ENCODE peak calls at places on chromosomes 6 and 20, in nine cellular contexts. U is A549, A is fibroblast of mammary gland, D is GM06990, F is neural crest cell, X is fibroblast of lung, I is BJ, G is neural progenitor cell, Q is K562. L is an unnamed sample.

GRCh38 chr6:139540276-139540675 is 165.8 kb upstream of the CITED2 start:
- DNase-seq in Q (no peak), A (peak), I (no peak), X (peak), U (no peak), G (no peak), F (no peak), D (no peak), L (no peak)

GRCh38 chr20:41249781-41250281 is 67.7 kb downstream of the ZHX3 start:
- DNase-seq in A (peak), U (peak), D (peak), Q (peak), G (peak), X (peak), I (no peak), F (peak), L (peak)

GRCh38 chr6:168018664-168019063 is 21.2 kb downstream of the KIF25 start:
- DNase-seq in X (no peak), D (no peak), G (no peak), A (no peak), U (no peak), Q (no peak), F (no peak), I (no peak), L (no peak)

GRCh38 chr6:98014791-98015201 is 731.8 kb upstream of the MMS22L start:
- DNase-seq in D (no peak), G (no peak), I (no peak), A (no peak), U (no peak), X (no peak), Q (no peak), F (no peak), L (no peak)

GRCh38 chr6:31862344-31863235 is at the start of gene NEU1:
- DNase-seq in G (peak), A (peak), F (peak), X (peak), Q (peak), D (peak), U (peak), I (peak), L (peak)

GRCh38 chr20:48202334-48202733 is 417.1 kb upstream of the SULF2 start:
- DNase-seq in Q (no peak), U (no peak), I (no peak), X (no peak), D (no peak), F (no peak), A (no peak), G (no peak), L (no peak)

GRCh38 chr6:80637312-80637711 is 530.8 kb downstream of the BCKDHB start:
- DNase-seq in D (no peak), F (no peak), Q (no peak), A (peak), U (no peak), X (peak), I (no peak), G (no peak), L (no peak)

GRCh38 chr6:43984442-43985321 is 142.6 kb downstream of the MRPL14 start:
- DNase-seq in U (no peak), G (no peak), D (no peak), Q (no peak), A (peak), X (no peak), I (no peak), F (no peak), L (no peak)

GRCh38 chr6:44001318-44001868 is 125.9 kb downstream of the MRPL14 start:
- DNase-seq in G (peak), F (no peak), X (no peak), D (peak), I (no peak), U (peak), Q (peak), A (no peak), L (peak)

GRCh38 chr6:35078226-35078850 is 62.8 kb downstream of the TCP11 start:
- DNase-seq in A (no peak), Q (no peak), F (no peak), I (no peak), U (no peak), G (no peak), D (no peak), X (no peak), L (no peak)

GRCh38 chr6:87473419-87473903 is 687 bp downstream of the SLC35A1 start:
- DNase-seq in F (no peak), Q (no peak), G (peak), I (no peak), X (peak), D (no peak), A (peak), U (peak), L (no peak)

GRCh38 chr6:163165155-163165910 is 249.2 kb upstream of the QKI start:
- DNase-seq in Q (no peak), D (no peak), F (no peak), G (no peak), X (no peak), I (no peak), A (no peak), U (no peak), L (no peak)

GRCh38 chr6:107122748-107123147 is 7.4 kb upstream of the BEND3 start:
- DNase-seq in F (no peak), A (no peak), X (no peak), Q (no peak), D (no peak), G (no peak), I (no peak), U (no peak), L (no peak)

GRCh38 chr6:161736796-161737292 is 463.0 kb upstream of the AGPAT4 start:
- DNase-seq in D (no peak), F (no peak), G (no peak), Q (no peak), A (no peak), X (no peak), I (no peak), U (no peak), L (no peak)

GRCh38 chr6:89616531-89616930 is 22.0 kb downstream of the LYRM2 start:
- DNase-seq in F (no peak), I (no peak), Q (no peak), G (no peak), U (no peak), X (no peak), A (no peak), D (no peak), L (no peak)

GRCh38 chr20:330233-331149 is 5.1 kb downstream of the SOX12 start:
- DNase-seq in Q (peak), A (peak), F (peak), G (peak), D (no peak), I (no peak), X (peak), U (peak), L (peak)

DNA sequence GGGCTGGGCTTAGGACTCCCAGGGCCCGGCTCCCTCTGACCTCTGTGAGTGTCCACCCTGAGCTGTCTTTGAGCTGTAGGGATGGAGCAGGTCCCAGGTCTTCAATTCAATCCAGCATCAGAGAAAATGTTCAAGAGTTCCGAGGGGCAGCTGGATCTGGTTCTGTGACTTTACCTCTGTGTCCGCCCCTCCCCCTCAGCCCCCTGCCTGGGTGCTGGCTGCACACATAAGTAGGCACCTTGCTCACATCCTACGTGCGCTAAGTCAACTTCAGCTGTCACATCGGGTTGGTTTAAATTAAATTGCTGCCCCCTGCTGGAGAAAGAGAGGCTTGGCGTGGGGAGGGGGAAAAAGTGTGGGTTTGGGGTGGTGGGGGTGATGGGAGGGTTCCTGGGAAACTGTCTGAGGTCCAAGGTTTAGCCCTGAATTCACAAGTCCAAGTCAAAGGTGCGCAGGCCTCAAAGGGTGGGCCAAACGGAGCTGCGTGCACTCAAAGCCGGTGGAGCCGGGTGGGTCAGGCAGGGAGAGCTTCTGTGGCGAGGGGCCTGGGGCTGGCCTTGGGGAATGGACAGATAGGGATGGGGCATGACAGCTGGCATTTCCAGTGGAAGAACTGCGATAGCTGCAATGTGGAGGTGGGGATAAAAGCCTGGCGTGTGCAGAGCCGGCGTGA is 3.0 kb downstream of the WFDC5 start:
- DNase-seq in U (peak), A (no peak), Q (peak), I (no peak), X (peak), F (peak), D (no peak), G (peak), L (no peak)
- TF ChIP-seq CTCF in U (peak), A (peak), Q (peak), I (peak), X (peak), F (peak), D (peak), G (peak), L (peak)

DNA sequence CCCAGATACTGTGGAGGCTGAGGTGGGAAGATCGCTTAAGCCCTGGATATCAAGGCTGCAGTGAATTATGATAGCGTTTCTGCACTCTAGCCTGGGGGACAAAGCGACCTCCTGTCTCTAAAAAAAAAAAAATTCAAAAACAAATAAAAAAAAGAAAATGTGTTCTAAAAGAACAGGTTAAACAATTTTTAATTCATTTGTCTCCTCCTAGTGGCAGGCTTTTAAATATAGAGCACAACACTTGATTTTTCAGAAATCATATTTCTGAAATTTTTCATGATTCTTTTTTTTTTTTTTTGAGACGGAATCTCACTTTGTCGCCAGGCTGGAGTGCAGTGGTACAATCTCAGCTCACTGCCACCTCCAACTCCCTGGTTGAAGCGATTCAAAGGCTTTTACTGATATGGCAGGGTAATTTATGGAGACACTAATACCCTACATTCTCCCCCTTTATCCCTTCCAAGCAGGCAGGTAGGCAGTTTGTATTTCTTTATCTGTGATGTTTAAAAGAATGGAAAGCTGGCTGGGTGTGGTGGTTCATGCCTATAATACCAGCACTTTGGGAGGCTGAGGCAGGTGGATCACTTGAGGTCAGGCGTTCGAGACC is 8.7 kb upstream of the GTF3C6 start:
- DNase-seq in F (no peak), Q (no peak), A (peak), D (no peak), U (peak), G (no peak), I (no peak), X (peak), L (no peak)
- TF ChIP-seq CTCF in F (peak), Q (peak), A (peak), D (peak), U (peak), G (peak), I (peak), X (peak), L (peak)

GRCh38 chr6:130216630-130217029 is 6.1 kb downstream of the SAMD3 start:
- DNase-seq in X (no peak), A (no peak), Q (no peak), F (no peak), I (no peak), D (no peak), U (no peak), G (no peak), L (no peak)

GRCh38 chr6:130215526-130215925 is 7.2 kb downstream of the SAMD3 start:
- DNase-seq in X (no peak), D (no peak), Q (no peak), U (no peak), I (no peak), G (no peak), A (no peak), F (no peak), L (no peak)

GRCh38 chr6:130222775-130223174 is at the start of gene SAMD3:
- DNase-seq in D (no peak), F (no peak), Q (no peak), A (no peak), I (no peak), X (no peak), G (no peak), U (no peak), L (no peak)

GRCh38 chr6:130223508-130223907 is 757 bp upstream of the SAMD3 start:
- DNase-seq in A (peak), I (no peak), Q (no peak), U (no peak), D (peak), G (no peak), F (no peak), X (no peak), L (peak)

GRCh38 chr6:130218136-130218535 is 4.6 kb downstream of the SAMD3 start:
- DNase-seq in X (no peak), Q (no peak), A (no peak), U (no peak), G (no peak), I (no peak), F (no peak), D (no peak), L (no peak)
- TF ChIP-seq CTCF in X (no peak), Q (no peak), A (no peak), U (no peak), G (no peak), I (no peak), F (no peak), D (no peak), L (no peak)

GRCh38 chr6:157585274-157586087 is 204.5 kb downstream of the ZDHHC14 start:
- DNase-seq in U (no peak), D (no peak), F (no peak), A (no peak), X (no peak), G (no peak), I (no peak), Q (no peak), L (no peak)

GRCh38 chr6:157587127-157587729 is 206.2 kb downstream of the ZDHHC14 start:
- DNase-seq in G (no peak), A (no peak), F (no peak), Q (no peak), I (no peak), U (no peak), D (no peak), X (no peak), L (no peak)

GRCh38 chr6:157586476-157587126 is 205.6 kb downstream of the ZDHHC14 start:
- DNase-seq in A (no peak), D (no peak), I (no peak), X (no peak), F (no peak), U (no peak), G (no peak), Q (no peak), L (no peak)

GRCh38 chr6:157586088-157586414 is 205.1 kb downstream of the ZDHHC14 start:
- DNase-seq in A (no peak), G (peak), D (no peak), X (no peak), F (no peak), U (no peak), Q (no peak), I (no peak), L (no peak)

GRCh38 chr6:157584036-157584435 is 203.0 kb downstream of the ZDHHC14 start:
- DNase-seq in F (no peak), G (no peak), U (no peak), Q (no peak), X (no peak), I (no peak), D (no peak), A (no peak), L (no peak)
- TF ChIP-seq CTCF in F (no peak), G (no peak), U (no peak), Q (no peak), X (no peak), I (no peak), D (no peak), A (no peak), L (no peak)

DNA sequence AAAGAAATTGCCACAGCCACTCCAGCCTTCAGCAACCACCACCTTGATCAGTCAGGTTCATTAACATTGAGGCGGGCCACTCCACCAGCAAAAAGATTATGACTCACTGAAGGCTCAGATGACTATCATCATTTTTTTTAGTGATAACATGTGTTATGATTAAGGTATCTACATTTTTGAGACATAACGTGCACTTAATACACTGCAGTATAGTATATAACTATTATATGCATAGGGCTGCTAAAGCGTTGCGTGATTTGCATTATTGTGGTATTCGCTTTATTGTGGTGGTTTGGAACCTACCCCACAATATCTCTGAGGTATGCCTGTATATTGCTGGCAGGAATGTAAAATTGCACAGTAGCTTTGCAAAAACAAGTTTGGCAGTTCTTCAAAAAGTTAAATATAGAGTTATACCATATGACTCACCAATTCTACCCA is 6.8 kb upstream of the RIPK1 start:
- DNase-seq in U (no peak), X (peak), G (no peak), A (peak), Q (no peak), D (no peak), I (no peak), F (no peak), L (no peak)
- TF ChIP-seq CTCF in U (no peak), X (peak), G (no peak), A (peak), Q (no peak), D (no peak), I (peak), F (no peak), L (no peak)

DNA sequence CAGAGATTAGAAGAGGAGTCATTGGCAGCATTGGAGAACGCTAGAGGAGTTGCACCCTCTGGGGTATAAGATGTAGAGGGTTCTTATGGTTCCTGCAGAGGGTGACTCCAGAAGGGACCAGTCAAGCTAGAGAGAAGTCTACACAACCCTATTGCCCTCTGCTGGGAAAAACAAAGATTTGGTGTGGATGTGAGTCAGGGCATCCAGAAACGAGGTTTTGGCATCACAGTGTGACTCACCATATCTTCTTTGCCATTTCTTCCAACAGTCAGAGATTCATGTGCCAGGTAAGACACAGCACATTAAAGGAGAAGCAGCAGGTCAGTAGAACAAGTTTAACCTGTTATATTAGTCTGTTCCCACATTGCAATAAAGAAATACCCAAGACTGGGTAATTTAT is 598.8 kb downstream of the MAFB start:
- DNase-seq in G (no peak), X (no peak), Q (no peak), I (no peak), U (no peak), A (peak), F (no peak), D (no peak), L (no peak)
- TF ChIP-seq CTCF in G (no peak), X (no peak), Q (no peak), I (no peak), U (no peak), A (no peak), F (no peak), D (no peak), L (no peak)

GRCh38 chr6:29414588-29414987 is at the start of gene OR12D1:
- DNase-seq in G (peak), Q (no peak), F (no peak), X (no peak), U (no peak), I (no peak), A (no peak), D (no peak), L (no peak)
- TF ChIP-seq CTCF in G (peak), Q (peak), F (peak), X (no peak), U (no peak), I (no peak), A (no peak), D (no peak), L (no peak)

GRCh38 chr20:49384437-49385434 is 97.7 kb downstream of the KCNB1 start:
- DNase-seq in Q (peak), F (peak), U (peak), D (peak), A (peak), X (peak), G (peak), I (no peak), L (peak)
- TF ChIP-seq CTCF in Q (peak), F (peak), U (peak), D (peak), A (peak), X (peak), G (peak), I (peak), L (peak)

GRCh38 chr6:11919771-11920440 is 92.2 kb upstream of the HIVEP1 start:
- DNase-seq in F (no peak), A (no peak), I (no peak), Q (no peak), G (no peak), D (no peak), U (no peak), X (no peak), L (no peak)
- TF ChIP-seq CTCF in F (no peak), A (no peak), I (no peak), Q (no peak), G (no peak), D (no peak), U (no peak), X (no peak), L (no peak)

DNA sequence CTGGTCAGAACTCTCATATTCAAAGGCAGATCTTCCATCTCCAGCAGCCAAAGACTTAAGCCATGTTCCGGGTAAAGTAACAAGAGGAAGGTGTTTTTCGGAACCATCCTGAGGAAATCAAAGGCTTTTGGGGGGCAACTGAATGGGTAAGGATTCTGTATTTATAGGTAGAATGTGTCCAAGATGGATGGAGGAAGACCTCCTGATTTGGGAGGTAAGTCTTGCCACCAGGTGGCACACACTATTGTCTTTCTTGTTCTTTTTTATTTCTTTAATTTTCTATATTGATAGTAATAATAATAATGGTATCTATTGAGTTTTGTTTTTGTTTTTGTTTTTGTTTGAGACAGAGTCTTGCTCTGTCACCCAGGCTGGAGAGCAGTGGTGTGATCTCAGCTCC is 53.0 kb upstream of the UBR2 start:
- DNase-seq in Q (no peak), F (no peak), X (no peak), D (no peak), U (no peak), I (no peak), G (no peak), A (no peak), L (no peak)
- TF ChIP-seq CTCF in Q (peak), F (no peak), X (peak), D (peak), U (no peak), I (no peak), G (no peak), A (no peak), L (no peak)

L was measured in GM10248.